ENCODE peak calls at places on chromosome 7, in eight cellular contexts. U is A549, G is pancreas, P is neural progenitor cell, T is body of pancreas, Q is mesothelial cell of epicardium, N is endothelial cell, H is coronary artery. B is an unnamed sample.

GRCh38 chr7:106062521-106062931 is 49.6 kb downstream of the SYPL1 start:
- DNase-seq in G (no peak), T (no peak), Q (no peak), N (no peak), U (no peak), P (no peak), H (no peak), B (no peak)

GRCh38 chr7:2175514-2175913 is 57.2 kb downstream of the MAD1L1 start:
- DNase-seq in Q (no peak), P (no peak), G (no peak), N (no peak), T (peak; percentile 38), U (no peak), H (no peak), B (no peak)

GRCh38 chr7:124782335-124782734 is 16.7 kb upstream of the GPR37 start:
- DNase-seq in T (no peak), N (no peak), U (no peak), G (no peak), H (no peak), P (peak; percentile 22), Q (no peak), B (no peak)

GRCh38 chr7:92633211-92633906 is 43.2 kb upstream of the FAM133B start:
- DNase-seq in N (peak; percentile 11), G (no peak), Q (no peak), U (peak; percentile 30), P (no peak), H (no peak), T (peak; percentile 57), B (no peak)

GRCh38 chr7:121235221-121235620 is 93.6 kb upstream of the WNT16 start:
- DNase-seq in H (no peak), P (no peak), N (no peak), Q (no peak), T (no peak), G (no peak), U (no peak), B (no peak)

GRCh38 chr7:107644704-107645083 is 15.9 kb upstream of the SLC26A4 start:
- DNase-seq in H (no peak), N (no peak), Q (no peak), G (no peak), U (no peak), P (no peak), T (no peak), B (no peak)

GRCh38 chr7:102117743-102118142 is 168.9 kb upstream of the SH2B2 start:
- DNase-seq in U (no peak), H (no peak), G (no peak), T (no peak), P (no peak), N (no peak), Q (no peak), B (no peak)

GRCh38 chr7:151867912-151868804 is 8.8 kb downstream of the PRKAG2 start:
- DNase-seq in T (peak; percentile 82), Q (no peak), H (no peak), G (peak; percentile 80), N (no peak), U (no peak), P (no peak), B (no peak)

GRCh38 chr7:41069635-41070034 is 633.3 kb downstream of the INHBA start:
- DNase-seq in N (no peak), T (no peak), P (no peak), G (no peak), Q (no peak), U (no peak), H (no peak), B (no peak)

DNA sequence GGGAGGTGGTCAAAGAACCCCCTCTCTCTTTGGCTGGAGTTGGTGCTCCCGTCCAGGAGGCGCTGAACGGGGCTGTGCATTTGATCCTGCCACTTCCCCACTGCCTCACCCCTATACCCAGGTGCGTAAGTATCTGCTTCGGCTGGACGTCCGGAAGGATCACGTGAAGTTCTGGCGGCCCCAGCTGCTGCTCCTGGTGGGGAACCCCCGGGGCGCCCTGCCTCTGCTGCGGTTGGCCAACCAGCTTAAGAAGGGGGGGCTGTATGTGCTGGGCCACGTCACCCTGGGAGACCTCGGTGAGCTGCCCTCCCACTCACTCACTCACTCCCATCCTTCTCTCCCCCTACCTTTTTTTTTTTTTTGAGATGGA is 5.6 kb upstream of the TRIP6 start:
- DNase-seq in U (no peak), Q (no peak), N (no peak), T (no peak), P (no peak), G (peak; percentile 61), H (no peak), B (no peak)
- TF ChIP-seq CTCF in U (no peak), Q (no peak), N (no peak), T (no peak), P (no peak), G (no peak), H (no peak), B (no peak)

DNA sequence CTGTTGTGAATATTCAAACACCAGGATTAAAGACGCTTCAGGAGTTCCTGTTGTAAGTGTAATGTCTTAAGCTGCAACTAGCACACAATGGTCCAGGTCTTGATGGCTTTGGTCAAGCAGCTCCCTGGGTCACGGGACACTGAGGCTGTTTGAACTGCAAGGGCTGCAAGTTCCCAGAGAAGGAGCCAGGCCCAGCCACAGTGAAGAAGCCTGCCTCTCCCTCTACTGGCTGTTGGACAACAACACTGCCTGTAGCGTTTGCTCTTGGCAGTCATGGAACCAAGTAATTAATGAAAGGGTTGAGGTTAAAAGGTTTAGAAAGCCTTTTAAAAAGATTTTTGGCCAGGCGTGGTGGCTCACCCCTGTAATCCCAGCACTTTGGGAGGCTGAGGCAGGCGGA is 31.9 kb upstream of the GUSB start:
- DNase-seq in P (peak; percentile 46), Q (no peak), G (no peak), N (peak; percentile 45), U (peak; percentile 23), H (no peak), T (peak; percentile 37), B (peak; percentile 76)
- TF ChIP-seq CTCF in P (peak; percentile 37), Q (no peak), G (no peak), N (peak; percentile 30), U (peak; percentile 40), H (no peak), T (peak; percentile 27), B (peak; percentile 68)

GRCh38 chr7:35758421-35758820 is 42.4 kb upstream of the SEPTIN7 start:
- DNase-seq in H (no peak), N (peak; percentile 15), P (peak; percentile 79), Q (no peak), T (no peak), U (peak; percentile 16), G (no peak), B (peak; percentile 77)
- TF ChIP-seq CTCF in H (no peak), N (no peak), P (peak; percentile 36), Q (no peak), T (no peak), U (no peak), G (no peak), B (peak; percentile 66)

GRCh38 chr7:155349601-155350331 is 52.1 kb downstream of the INSIG1 start:
- DNase-seq in T (no peak), G (peak; percentile 58), Q (no peak), N (no peak), H (no peak), P (peak; percentile 34), U (no peak), B (peak; percentile 76)
- TF ChIP-seq CTCF in T (no peak), G (no peak), Q (no peak), N (no peak), H (no peak), P (no peak), U (no peak), B (peak; percentile 27)